ENCODE peak calls at places on chromosomes 7 and 10, in six cellular contexts. One of them, this sample, is unnamed.

GRCh38 chr7:149261321-149261828 is 621 bp upstream of the ZNF783 start:
- DNase-seq in iris pigment epithelial cell: peak; percentile 63
- DNase-seq in retinal pigment epithelial cell: no peak
- DNase-seq in osteocyte: no peak
- DNase-seq in stomach: no peak
- DNase-seq in NCI-H774: no peak
- DNase-seq in this sample: no peak

GRCh38 chr7:29039747-29040569 is 81.8 kb upstream of the TRIL start:
- DNase-seq in NCI-H774: no peak
- DNase-seq in retinal pigment epithelial cell: no peak
- DNase-seq in osteocyte: no peak
- DNase-seq in iris pigment epithelial cell: peak; percentile 27
- DNase-seq in stomach: no peak
- DNase-seq in this sample: no peak

GRCh38 chr10:104903433-104903832 is 262.3 kb downstream of the SORCS3 start:
- DNase-seq in stomach: no peak
- DNase-seq in retinal pigment epithelial cell: no peak
- DNase-seq in iris pigment epithelial cell: no peak
- DNase-seq in NCI-H774: no peak
- DNase-seq in osteocyte: no peak
- DNase-seq in this sample: no peak

GRCh38 chr10:132432176-132432540 is 35.2 kb downstream of the PWWP2B start:
- DNase-seq in osteocyte: no peak
- DNase-seq in NCI-H774: no peak
- DNase-seq in stomach: no peak
- DNase-seq in retinal pigment epithelial cell: no peak
- DNase-seq in iris pigment epithelial cell: no peak
- DNase-seq in this sample: no peak

GRCh38 chr7:49774459-49775064 is 1.1 kb downstream of the VWC2 start:
- DNase-seq in retinal pigment epithelial cell: no peak
- DNase-seq in NCI-H774: no peak
- DNase-seq in iris pigment epithelial cell: no peak
- DNase-seq in stomach: no peak
- DNase-seq in osteocyte: no peak
- DNase-seq in this sample: peak; percentile 35

GRCh38 chr10:2933924-2934323 is 133.4 kb upstream of the PFKP start:
- DNase-seq in osteocyte: no peak
- DNase-seq in iris pigment epithelial cell: no peak
- DNase-seq in retinal pigment epithelial cell: no peak
- DNase-seq in NCI-H774: no peak
- DNase-seq in stomach: no peak
- DNase-seq in this sample: no peak

GRCh38 chr10:95861401-95861800 is 46.4 kb upstream of the CC2D2B start:
- DNase-seq in stomach: no peak
- DNase-seq in osteocyte: no peak
- DNase-seq in NCI-H774: no peak
- DNase-seq in retinal pigment epithelial cell: no peak
- DNase-seq in iris pigment epithelial cell: no peak
- DNase-seq in this sample: no peak

GRCh38 chr7:154911411-154911810 is 91.5 kb downstream of the PAXIP1 start:
- DNase-seq in NCI-H774: no peak
- DNase-seq in iris pigment epithelial cell: no peak
- DNase-seq in osteocyte: no peak
- DNase-seq in retinal pigment epithelial cell: no peak
- DNase-seq in stomach: no peak
- DNase-seq in this sample: no peak

GRCh38 chr10:75461672-75462649 is 30.5 kb downstream of the LRMDA start:
- DNase-seq in osteocyte: no peak
- DNase-seq in NCI-H774: peak; percentile 43
- DNase-seq in stomach: no peak
- DNase-seq in retinal pigment epithelial cell: no peak
- DNase-seq in iris pigment epithelial cell: no peak
- DNase-seq in this sample: no peak

GRCh38 chr10:108303149-108303548 is 1138.6 kb upstream of the SORCS1 start:
- DNase-seq in iris pigment epithelial cell: no peak
- DNase-seq in NCI-H774: no peak
- DNase-seq in stomach: no peak
- DNase-seq in osteocyte: no peak
- DNase-seq in retinal pigment epithelial cell: no peak
- DNase-seq in this sample: no peak

GRCh38 chr7:123681561-123681960 is 25.9 kb downstream of the LMOD2 start:
- DNase-seq in iris pigment epithelial cell: no peak
- DNase-seq in osteocyte: no peak
- DNase-seq in retinal pigment epithelial cell: no peak
- DNase-seq in NCI-H774: no peak
- DNase-seq in stomach: no peak
- DNase-seq in this sample: no peak

GRCh38 chr10:32960022-32960421 is 2.0 kb upstream of the ITGB1 start:
- DNase-seq in osteocyte: no peak
- DNase-seq in stomach: no peak
- DNase-seq in NCI-H774: no peak
- DNase-seq in iris pigment epithelial cell: no peak
- DNase-seq in retinal pigment epithelial cell: no peak
- DNase-seq in this sample: no peak

GRCh38 chr7:47520408-47520807 is 61.5 kb downstream of the TNS3 start:
- DNase-seq in osteocyte: no peak
- DNase-seq in retinal pigment epithelial cell: no peak
- DNase-seq in iris pigment epithelial cell: peak; percentile 86
- DNase-seq in stomach: no peak
- DNase-seq in NCI-H774: no peak
- DNase-seq in this sample: no peak

GRCh38 chr10:74957199-74958084 is 131.0 kb downstream of the KAT6B start:
- DNase-seq in retinal pigment epithelial cell: no peak
- DNase-seq in NCI-H774: no peak
- DNase-seq in osteocyte: no peak
- DNase-seq in iris pigment epithelial cell: no peak
- DNase-seq in stomach: no peak
- DNase-seq in this sample: no peak

GRCh38 chr10:91879514-91880170 is 29.6 kb downstream of the FGFBP3 start:
- DNase-seq in osteocyte: peak; percentile 46
- DNase-seq in retinal pigment epithelial cell: peak; percentile 59
- DNase-seq in iris pigment epithelial cell: no peak
- DNase-seq in stomach: no peak
- DNase-seq in NCI-H774: no peak
- DNase-seq in this sample: no peak

GRCh38 chr7:40826419-40827216 is 691.8 kb downstream of the SUGCT start:
- DNase-seq in NCI-H774: no peak
- DNase-seq in retinal pigment epithelial cell: no peak
- DNase-seq in osteocyte: no peak
- DNase-seq in iris pigment epithelial cell: peak; percentile 83
- DNase-seq in stomach: no peak
- DNase-seq in this sample: no peak

GRCh38 chr10:126843299-126843934 is 61.8 kb upstream of the DOCK1 start:
- DNase-seq in stomach: no peak
- DNase-seq in NCI-H774: no peak
- DNase-seq in osteocyte: peak; percentile 51
- DNase-seq in retinal pigment epithelial cell: no peak
- DNase-seq in iris pigment epithelial cell: no peak
- DNase-seq in this sample: no peak

GRCh38 chr10:17457083-17457482 is 2.7 kb upstream of the ST8SIA6 start:
- DNase-seq in iris pigment epithelial cell: no peak
- DNase-seq in NCI-H774: no peak
- DNase-seq in stomach: no peak
- DNase-seq in retinal pigment epithelial cell: no peak
- DNase-seq in osteocyte: no peak
- DNase-seq in this sample: no peak

GRCh38 chr7:48426966-48427555 is 255.8 kb downstream of the ABCA13 start:
- DNase-seq in iris pigment epithelial cell: peak; percentile 26
- DNase-seq in retinal pigment epithelial cell: peak; percentile 56
- DNase-seq in stomach: no peak
- DNase-seq in osteocyte: no peak
- DNase-seq in NCI-H774: peak; percentile 2
- DNase-seq in this sample: peak; percentile 61

GRCh38 chr7:123271231-123271630 is 71.5 kb upstream of the SLC13A1 start:
- DNase-seq in NCI-H774: no peak
- DNase-seq in stomach: no peak
- DNase-seq in osteocyte: no peak
- DNase-seq in retinal pigment epithelial cell: peak; percentile 23
- DNase-seq in iris pigment epithelial cell: peak; percentile 96
- DNase-seq in this sample: no peak

GRCh38 chr7:77783111-77783510 is 15.1 kb downstream of the TMEM60 start:
- DNase-seq in osteocyte: no peak
- DNase-seq in retinal pigment epithelial cell: no peak
- DNase-seq in iris pigment epithelial cell: peak; percentile 14
- DNase-seq in stomach: no peak
- DNase-seq in NCI-H774: no peak
- DNase-seq in this sample: no peak

GRCh38 chr10:14971867-14972448 is 12.8 kb downstream of the MEIG1 start:
- DNase-seq in retinal pigment epithelial cell: no peak
- DNase-seq in stomach: peak; percentile 45
- DNase-seq in osteocyte: no peak
- DNase-seq in iris pigment epithelial cell: peak; percentile 28
- DNase-seq in NCI-H774: no peak
- DNase-seq in this sample: no peak

GRCh38 chr10:73809061-73809818 is 2.2 kb downstream of the NDST2 start:
- DNase-seq in stomach: no peak
- DNase-seq in iris pigment epithelial cell: no peak
- DNase-seq in retinal pigment epithelial cell: no peak
- DNase-seq in osteocyte: no peak
- DNase-seq in NCI-H774: no peak
- DNase-seq in this sample: no peak